ENCODE peak calls at places on chromosomes 16 and 17, in six cellular contexts. P is IMR-90, A is psoas muscle, Q is A549, O is uterus, M is PC-3. W is an unnamed sample.

GRCh38 chr16:2663553-2664521 is 18.5 kb upstream of the KCTD5 start:
- DNase-seq in O (peak; percentile 80), A (no peak), M (peak; percentile 81), P (no peak), Q (no peak), W (no peak)

GRCh38 chr16:80167657-80168056 is 373.1 kb upstream of the DYNLRB2 start:
- DNase-seq in A (no peak), M (peak; percentile 45), Q (no peak), O (no peak), P (no peak), W (no peak)

GRCh38 chr16:52052818-52053217 is 494.1 kb downstream of the TOX3 start:
- DNase-seq in O (no peak), P (no peak), M (no peak), Q (no peak), A (no peak), W (no peak)

GRCh38 chr17:32784113-32784512 is 92.8 kb downstream of the MYO1D start:
- DNase-seq in M (no peak), P (no peak), Q (no peak), O (no peak), A (no peak), W (no peak)

GRCh38 chr17:34068506-34069035 is 186.5 kb upstream of the CCL2 start:
- DNase-seq in P (no peak), A (no peak), Q (no peak), M (no peak), O (no peak), W (no peak)

GRCh38 chr17:60269417-60269816 is 119.6 kb downstream of the CA4 start:
- DNase-seq in P (no peak), M (peak; percentile 12), A (no peak), O (no peak), Q (no peak), W (no peak)

GRCh38 chr17:41329279-41329925 is 13.9 kb upstream of the KRTAP17-1 start:
- DNase-seq in P (peak; percentile 56), A (no peak), O (no peak), M (peak; percentile 69), Q (peak; percentile 79), W (peak; percentile 43)

GRCh38 chr17:73271078-73271477 is 9.4 kb upstream of the CPSF4L start:
- DNase-seq in A (no peak), M (no peak), Q (no peak), O (no peak), P (no peak), W (no peak)

GRCh38 chr17:44759916-44760243 is 1.1 kb downstream of the ADAM11 start:
- DNase-seq in A (no peak), M (no peak), P (no peak), Q (no peak), O (no peak), W (no peak)

GRCh38 chr16:52283018-52283417 is 263.9 kb downstream of the TOX3 start:
- DNase-seq in O (no peak), A (no peak), P (peak; percentile 29), Q (no peak), M (no peak), W (no peak)

GRCh38 chr17:13589658-13590057 is 12.1 kb downstream of the HS3ST3A1 start:
- DNase-seq in Q (no peak), O (no peak), M (peak; percentile 71), P (no peak), A (no peak), W (no peak)

GRCh38 chr17:57956311-57957119 is 1.3 kb upstream of the CUEDC1 start:
- DNase-seq in P (no peak), Q (no peak), O (peak; percentile 15), M (no peak), A (no peak), W (no peak)

GRCh38 chr17:78272181-78272913 is 40.9 kb downstream of the TMEM235 start:
- DNase-seq in O (no peak), Q (no peak), M (peak; percentile 47), A (no peak), P (peak; percentile 90), W (peak; percentile 72)

GRCh38 chr16:23504076-23504452 is 6.2 kb downstream of the GGA2 start:
- DNase-seq in Q (no peak), O (peak; percentile 39), A (peak; percentile 56), M (peak; percentile 2), P (peak; percentile 16), W (no peak)

GRCh38 chr17:80453126-80453979 is 23.1 kb downstream of the NPTX1 start:
- DNase-seq in P (no peak), O (no peak), Q (no peak), M (peak; percentile 17), A (no peak), W (peak; percentile 42)

GRCh38 chr17:50260501-50260911 is 13.8 kb upstream of the TMEM92 start:
- DNase-seq in M (no peak), Q (no peak), A (no peak), O (peak; percentile 23), P (no peak), W (no peak)

GRCh38 chr17:8469964-8470363 is 34.3 kb downstream of the NDEL1 start:
- DNase-seq in A (no peak), M (no peak), O (no peak), Q (no peak), P (no peak), W (no peak)

GRCh38 chr17:47792979-47793378 is 28.6 kb downstream of the OSBPL7 start:
- DNase-seq in O (no peak), Q (no peak), M (no peak), A (no peak), P (no peak), W (no peak)

GRCh38 chr17:10318540-10318939 is 54.3 kb downstream of the MYH13 start:
- DNase-seq in Q (no peak), A (no peak), P (no peak), O (no peak), M (no peak), W (no peak)

GRCh38 chr17:4101127-4101798 is 41.6 kb downstream of the ZZEF1 start:
- DNase-seq in O (no peak), Q (no peak), P (peak; percentile 40), A (no peak), M (no peak), W (no peak)

GRCh38 chr17:4004517-4005295 is 40.5 kb upstream of the ATP2A3 start:
- DNase-seq in Q (peak; percentile 81), M (peak; percentile 51), P (no peak), A (peak; percentile 50), O (no peak), W (peak; percentile 46)

GRCh38 chr17:36152639-36153120 is 23.8 kb downstream of the TBC1D3B start:
- DNase-seq in P (no peak), A (no peak), Q (no peak), M (no peak), O (no peak), W (no peak)
- TF ChIP-seq CTCF in P (no peak), A (no peak), Q (no peak), M (no peak), O (no peak), W (no peak)

DNA sequence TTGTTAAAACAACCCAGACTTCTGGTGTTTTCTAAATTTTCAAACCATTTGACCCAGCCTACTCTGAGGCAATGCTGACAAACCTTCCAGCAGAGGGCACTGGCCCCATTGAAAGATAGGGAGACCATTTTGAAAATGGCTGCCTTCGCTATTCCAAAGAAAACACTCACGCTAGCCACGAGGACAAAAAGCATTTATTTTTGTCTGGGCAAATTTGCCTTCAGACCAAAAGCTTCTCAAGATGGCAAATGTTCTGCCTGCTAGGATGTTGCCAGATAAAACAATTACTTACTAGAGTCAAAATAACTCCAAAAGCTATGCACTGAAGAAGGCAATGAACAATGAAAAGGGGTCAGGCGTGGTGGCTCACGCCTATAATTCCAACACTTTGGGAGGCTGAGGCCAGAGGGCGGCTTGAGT is 296.7 kb upstream of the IRX5 start:
- DNase-seq in O (no peak), P (no peak), M (no peak), A (no peak), Q (peak; percentile 38), W (no peak)
- H3K27ac ChIP-seq in O (no peak overlapping the region), P (no peak overlapping the region), M (no peak overlapping the region), A (no peak overlapping the region), Q (no peak overlapping the region), W (no peak overlapping the region)

GRCh38 chr17:63946440-63947363 is 14.6 kb upstream of the CD79B start:
- DNase-seq in P (peak; percentile 13), M (peak; percentile 60), Q (peak; percentile 84), O (no peak), A (no peak), W (peak; percentile 32)
- TF ChIP-seq CTCF in P (peak; percentile 61), M (peak; percentile 75), Q (peak; percentile 77), O (peak; percentile 38), A (peak; percentile 73), W (peak; percentile 69)

DNA sequence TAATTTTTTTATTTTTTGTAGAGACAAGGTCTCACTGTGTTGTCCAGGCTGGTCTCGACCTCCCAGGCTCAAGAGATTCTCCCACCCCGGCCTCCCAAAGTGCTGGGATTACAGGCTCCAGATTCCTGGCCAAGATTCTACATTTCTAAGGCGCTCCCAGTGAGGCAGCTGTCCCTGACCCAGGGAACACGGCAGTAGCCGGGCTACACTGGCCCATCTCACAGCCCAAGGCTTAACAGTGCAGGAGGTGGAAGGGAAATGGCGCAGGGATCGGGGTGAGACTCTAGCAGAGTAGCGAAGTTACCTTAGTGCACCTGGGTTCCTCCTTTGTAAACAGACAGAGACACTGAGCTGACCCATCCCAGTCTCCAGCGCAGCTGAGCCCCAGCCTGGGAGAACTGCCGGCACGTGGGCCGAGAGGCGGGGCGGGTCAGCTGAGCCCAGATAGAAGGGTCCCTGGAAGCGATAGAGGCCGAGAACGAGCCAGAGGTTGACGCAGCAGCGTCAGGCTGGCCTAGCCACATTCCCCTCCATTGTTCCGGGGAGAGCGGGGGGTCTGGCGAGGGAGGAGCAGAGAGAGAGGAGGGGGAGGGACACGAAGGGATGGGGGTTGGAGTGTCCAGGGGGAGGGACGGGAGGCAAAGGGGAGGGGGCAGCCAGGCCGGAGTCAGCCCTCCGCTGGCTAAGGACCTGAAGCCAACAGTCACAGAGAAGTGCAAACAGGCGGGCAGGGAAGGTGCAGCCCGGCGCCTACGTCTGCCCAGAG is 2.5 kb downstream of the CARHSP1 start:
- DNase-seq in O (peak; percentile 59), M (no peak), P (no peak), Q (no peak), A (peak; percentile 68), W (no peak)
- H3K27ac ChIP-seq in O (peak overlapping the region; percentile 80), M (no peak overlapping the region), P (peak overlapping the region; percentile 90), Q (peak overlapping the region; percentile 94), A (no peak overlapping the region), W (peak overlapping the region; percentile 90)